ENCODE peak calls at places on chromosomes 2 and 18, in six cellular contexts. P is nephron progenitor cell; F is activated CD4-positive, alpha-beta T cell treated with anti-CD3 and anti-CD28 coated beads, Interleukin-2, amount 50 U/mL, for 24 hours; I is cardiac fibroblast; S is hypothalamus; V is fibroblast of lung. K is an unnamed sample.

GRCh38 chr2:80546766-80547165 is 242.2 kb upstream of the LRRTM1 start:
- DNase-seq in S (no peak), P (no peak), V (no peak), F (no peak), I (no peak), K (peak)

GRCh38 chr18:48032876-48033769 is 102.7 kb upstream of the SMAD2 start:
- DNase-seq in P (no peak), S (no peak), F (no peak), V (peak), I (peak), K (no peak)

GRCh38 chr2:211802611-211803010 is 736.0 kb downstream of the ERBB4 start:
- DNase-seq in V (no peak), F (no peak), S (no peak), P (no peak), I (no peak), K (no peak)

GRCh38 chr2:188852752-188853151 is 121.4 kb upstream of the COL3A1 start:
- DNase-seq in I (peak), P (no peak), V (peak), S (no peak), F (no peak), K (peak)

GRCh38 chr2:177392373-177393246 is at the start of gene AGPS:
- DNase-seq in V (peak), I (peak), P (peak), S (no peak), F (peak), K (peak)

GRCh38 chr2:18536100-18536499 is 24.4 kb downstream of the RDH14 start:
- DNase-seq in P (no peak), I (no peak), F (no peak), V (peak), S (no peak), K (peak)

GRCh38 chr18:3869848-3870247 is 419.9 kb downstream of the TGIF1 start:
- DNase-seq in V (peak), I (peak), F (no peak), P (no peak), S (no peak), K (peak)

GRCh38 chr2:119257198-119257597 is 33.6 kb downstream of the STEAP3 start:
- DNase-seq in I (no peak), P (no peak), F (no peak), S (no peak), V (no peak), K (no peak)

GRCh38 chr2:212548459-212548815 is 9.8 kb upstream of the ERBB4 start:
- DNase-seq in V (peak), S (no peak), F (no peak), I (peak), P (no peak), K (peak)

GRCh38 chr2:234550511-234551107 is 53.7 kb upstream of the ARL4C start:
- DNase-seq in I (peak), S (peak), F (peak), P (peak), V (peak), K (peak)

GRCh38 chr2:23283653-23284052 is 101.3 kb upstream of the KLHL29 start:
- DNase-seq in F (no peak), S (no peak), V (peak), P (no peak), I (peak), K (peak)

GRCh38 chr2:171347591-171348032 is 86.2 kb downstream of the METTL8 start:
- DNase-seq in I (peak), P (no peak), S (no peak), V (peak), F (peak), K (peak)

GRCh38 chr18:41162191-41162590 is 792.8 kb upstream of the PIK3C3 start:
- DNase-seq in P (no peak), S (no peak), V (no peak), I (no peak), F (no peak), K (no peak)

GRCh38 chr2:127012215-127012614 is 94.7 kb downstream of the BIN1 start:
- DNase-seq in F (no peak), S (no peak), P (no peak), I (peak), V (no peak), K (no peak)

GRCh38 chr2:158967114-158967730 is 1.2 kb upstream of the TANC1 start:
- DNase-seq in S (no peak), P (peak), I (no peak), V (no peak), F (no peak), K (no peak)

GRCh38 chr2:14516844-14517243 is 115.7 kb upstream of the LRATD1 start:
- DNase-seq in V (peak), P (no peak), I (no peak), F (no peak), S (no peak), K (peak)

GRCh38 chr2:12702661-12703121 is 14.0 kb upstream of the TRIB2 start:
- DNase-seq in F (no peak), V (peak), S (no peak), I (peak), P (no peak), K (peak)

GRCh38 chr2:55961318-55961911 is 37.8 kb upstream of the EFEMP1 start:
- DNase-seq in I (peak), S (no peak), V (peak), P (no peak), F (no peak), K (peak)

GRCh38 chr18:79567481-79568147 is 112.0 kb upstream of the CTDP1 start:
- DNase-seq in F (no peak), V (peak), I (peak), P (peak), S (no peak), K (peak)

K was measured in MCF 10A.